ENCODE peak calls at places on chromosome 9, in eight cellular contexts. One of them, this sample, is unnamed.
A peak's percentile ranks its signal among the peaks of the same experiment; 100 is the strongest.

GRCh38 chr9:133054194-133054890 is 7.4 kb upstream of the CEL start:
- DNase-seq in gastrocnemius medialis: no peak
- DNase-seq in activated T-cell treated with anti-CD3 and anti-CD28 coated beads for 1 hour: no peak
- DNase-seq in HT1080: no peak
- DNase-seq in NAMALWA: no peak
- DNase-seq in NCI-H1694 treated with DMSO at 0.1 percent for 48 hours: no peak
- DNase-seq in iPS-NIHi11: no peak
- DNase-seq in CD8-positive, alpha-beta T cell: no peak
- DNase-seq in this sample: no peak

GRCh38 chr9:100739666-100740065 is 161.8 kb downstream of the CAVIN4 start:
- DNase-seq in gastrocnemius medialis: no peak
- DNase-seq in activated T-cell treated with anti-CD3 and anti-CD28 coated beads for 1 hour: no peak
- DNase-seq in HT1080: no peak
- DNase-seq in NAMALWA: no peak
- DNase-seq in NCI-H1694 treated with DMSO at 0.1 percent for 48 hours: no peak
- DNase-seq in iPS-NIHi11: no peak
- DNase-seq in CD8-positive, alpha-beta T cell: no peak
- DNase-seq in this sample: no peak

GRCh38 chr9:127520941-127521918 is 69.9 kb downstream of the LRSAM1 start:
- DNase-seq in gastrocnemius medialis: no peak
- DNase-seq in activated T-cell treated with anti-CD3 and anti-CD28 coated beads for 1 hour: no peak
- DNase-seq in HT1080: peak; percentile 94
- DNase-seq in NAMALWA: no peak
- DNase-seq in NCI-H1694 treated with DMSO at 0.1 percent for 48 hours: no peak
- DNase-seq in iPS-NIHi11: peak; percentile 67
- DNase-seq in CD8-positive, alpha-beta T cell: no peak
- DNase-seq in this sample: no peak

GRCh38 chr9:124331580-124331979 is 73.8 kb downstream of the NEK6 start:
- DNase-seq in gastrocnemius medialis: no peak
- DNase-seq in activated T-cell treated with anti-CD3 and anti-CD28 coated beads for 1 hour: no peak
- DNase-seq in HT1080: no peak
- DNase-seq in NAMALWA: no peak
- DNase-seq in NCI-H1694 treated with DMSO at 0.1 percent for 48 hours: no peak
- DNase-seq in iPS-NIHi11: no peak
- DNase-seq in CD8-positive, alpha-beta T cell: no peak
- DNase-seq in this sample: no peak

GRCh38 chr9:12798066-12798770 is 23.4 kb downstream of the LURAP1L start:
- DNase-seq in gastrocnemius medialis: no peak
- DNase-seq in activated T-cell treated with anti-CD3 and anti-CD28 coated beads for 1 hour: no peak
- DNase-seq in HT1080: peak; percentile 38
- DNase-seq in NAMALWA: no peak
- DNase-seq in NCI-H1694 treated with DMSO at 0.1 percent for 48 hours: peak; percentile 98
- DNase-seq in iPS-NIHi11: no peak
- DNase-seq in CD8-positive, alpha-beta T cell: no peak
- DNase-seq in this sample: no peak

GRCh38 chr9:112664541-112664940 is 53.4 kb downstream of the INIP start:
- DNase-seq in gastrocnemius medialis: no peak
- DNase-seq in activated T-cell treated with anti-CD3 and anti-CD28 coated beads for 1 hour: no peak
- DNase-seq in HT1080: no peak
- DNase-seq in NAMALWA: no peak
- DNase-seq in NCI-H1694 treated with DMSO at 0.1 percent for 48 hours: no peak
- DNase-seq in iPS-NIHi11: no peak
- DNase-seq in CD8-positive, alpha-beta T cell: no peak
- DNase-seq in this sample: no peak

GRCh38 chr9:131739192-131739961 is 499 bp downstream of the RAPGEF1 start:
- DNase-seq in gastrocnemius medialis: no peak
- DNase-seq in activated T-cell treated with anti-CD3 and anti-CD28 coated beads for 1 hour: peak; percentile 24
- DNase-seq in HT1080: no peak
- DNase-seq in NAMALWA: no peak
- DNase-seq in NCI-H1694 treated with DMSO at 0.1 percent for 48 hours: no peak
- DNase-seq in iPS-NIHi11: peak; percentile 81
- DNase-seq in CD8-positive, alpha-beta T cell: no peak
- DNase-seq in this sample: no peak

GRCh38 chr9:113542741-113543140 is 79.2 kb downstream of the RGS3 start:
- DNase-seq in gastrocnemius medialis: no peak
- DNase-seq in activated T-cell treated with anti-CD3 and anti-CD28 coated beads for 1 hour: no peak
- DNase-seq in HT1080: no peak
- DNase-seq in NAMALWA: no peak
- DNase-seq in NCI-H1694 treated with DMSO at 0.1 percent for 48 hours: no peak
- DNase-seq in iPS-NIHi11: no peak
- DNase-seq in CD8-positive, alpha-beta T cell: no peak
- DNase-seq in this sample: no peak

This sample was measured in head of caudate nucleus.